ENCODE peak calls at places on chromosomes 3 and 15, in six cellular contexts. One of them, this sample, is unnamed. For H3K4me1 and H3K9me3, the result is how much of the 10 kb centered on the place peaks cover.

GRCh38 chr3:123511726-123512125 is 62.8 kb upstream of the ADCY5 start:
- DNase-seq in uterus: no peak
- DNase-seq in CD8-positive, alpha-beta memory T cell: no peak
- DNase-seq in Karpas-422: no peak
- DNase-seq in upper lobe of left lung: no peak
- DNase-seq in breast epithelium: no peak
- DNase-seq in this sample: no peak

GRCh38 chr3:126300761-126301481 is 56.3 kb downstream of the KLF15 start:
- DNase-seq in breast epithelium: no peak
- DNase-seq in Karpas-422: no peak
- DNase-seq in upper lobe of left lung: peak
- DNase-seq in CD8-positive, alpha-beta memory T cell: no peak
- DNase-seq in uterus: no peak
- DNase-seq in this sample: peak

GRCh38 chr3:114417682-114418081 is 123.9 kb downstream of the TIGIT start:
- DNase-seq in CD8-positive, alpha-beta memory T cell: no peak
- DNase-seq in breast epithelium: no peak
- DNase-seq in Karpas-422: no peak
- DNase-seq in upper lobe of left lung: no peak
- DNase-seq in uterus: no peak
- DNase-seq in this sample: no peak

GRCh38 chr3:145191543-145191942 is 969.4 kb downstream of the PLOD2 start:
- DNase-seq in breast epithelium: no peak
- DNase-seq in CD8-positive, alpha-beta memory T cell: no peak
- DNase-seq in uterus: no peak
- DNase-seq in upper lobe of left lung: no peak
- DNase-seq in Karpas-422: no peak
- DNase-seq in this sample: no peak

GRCh38 chr3:143120716-143121239 is 1.2 kb downstream of the CHST2 start:
- DNase-seq in uterus: no peak
- DNase-seq in Karpas-422: peak
- DNase-seq in upper lobe of left lung: peak
- DNase-seq in breast epithelium: no peak
- DNase-seq in CD8-positive, alpha-beta memory T cell: peak
- DNase-seq in this sample: peak

GRCh38 chr3:53730565-53730964 is 115.7 kb downstream of the CHDH start:
- DNase-seq in CD8-positive, alpha-beta memory T cell: no peak
- DNase-seq in breast epithelium: no peak
- DNase-seq in uterus: peak
- DNase-seq in upper lobe of left lung: no peak
- DNase-seq in Karpas-422: no peak
- DNase-seq in this sample: peak

GRCh38 chr15:36479200-36479896 is 100.1 kb upstream of the CDIN1 start:
- DNase-seq in breast epithelium: no peak
- DNase-seq in Karpas-422: no peak
- DNase-seq in uterus: no peak
- DNase-seq in CD8-positive, alpha-beta memory T cell: no peak
- DNase-seq in upper lobe of left lung: no peak
- DNase-seq in this sample: no peak

GRCh38 chr3:125594581-125595011 is 701 bp downstream of the OSBPL11 start:
- DNase-seq in uterus: no peak
- DNase-seq in upper lobe of left lung: no peak
- DNase-seq in CD8-positive, alpha-beta memory T cell: no peak
- DNase-seq in Karpas-422: peak
- DNase-seq in breast epithelium: no peak
- DNase-seq in this sample: peak

GRCh38 chr15:66877558-66878285 is 175.7 kb downstream of the SMAD6 start:
- DNase-seq in Karpas-422: no peak
- DNase-seq in breast epithelium: no peak
- DNase-seq in uterus: no peak
- DNase-seq in CD8-positive, alpha-beta memory T cell: no peak
- DNase-seq in upper lobe of left lung: no peak
- DNase-seq in this sample: peak

GRCh38 chr3:128742821-128743594 is 17.0 kb downstream of the RAB7A start:
- DNase-seq in breast epithelium: no peak
- DNase-seq in CD8-positive, alpha-beta memory T cell: no peak
- DNase-seq in Karpas-422: no peak
- DNase-seq in uterus: no peak
- DNase-seq in upper lobe of left lung: no peak
- DNase-seq in this sample: peak

GRCh38 chr3:148092624-148093194 is 605.0 kb upstream of the AGTR1 start:
- DNase-seq in upper lobe of left lung: no peak
- DNase-seq in breast epithelium: no peak
- DNase-seq in uterus: no peak
- DNase-seq in Karpas-422: no peak
- DNase-seq in CD8-positive, alpha-beta memory T cell: no peak
- DNase-seq in this sample: no peak

GRCh38 chr3:28978092-28978491 is 302.8 kb upstream of the RBMS3 start:
- DNase-seq in CD8-positive, alpha-beta memory T cell: no peak
- DNase-seq in upper lobe of left lung: no peak
- DNase-seq in Karpas-422: no peak
- DNase-seq in breast epithelium: no peak
- DNase-seq in uterus: no peak
- DNase-seq in this sample: no peak

GRCh38 chr15:36501063-36501678 is 78.3 kb upstream of the CDIN1 start:
- DNase-seq in breast epithelium: no peak
- DNase-seq in upper lobe of left lung: no peak
- DNase-seq in CD8-positive, alpha-beta memory T cell: no peak
- DNase-seq in Karpas-422: peak
- DNase-seq in uterus: no peak
- DNase-seq in this sample: no peak

GRCh38 chr3:170321326-170322034 is 36.0 kb upstream of the SKIL start:
- DNase-seq in Karpas-422: no peak
- DNase-seq in CD8-positive, alpha-beta memory T cell: no peak
- DNase-seq in uterus: no peak
- DNase-seq in breast epithelium: no peak
- DNase-seq in upper lobe of left lung: peak
- DNase-seq in this sample: no peak

GRCh38 chr3:188082040-188082439 is 71.9 kb upstream of the LPP start:
- DNase-seq in upper lobe of left lung: no peak
- DNase-seq in Karpas-422: no peak
- DNase-seq in uterus: no peak
- DNase-seq in CD8-positive, alpha-beta memory T cell: no peak
- DNase-seq in breast epithelium: no peak
- DNase-seq in this sample: no peak

GRCh38 chr3:90092994-90093393 is 985.6 kb downstream of the EPHA3 start:
- DNase-seq in uterus: no peak
- DNase-seq in upper lobe of left lung: no peak
- DNase-seq in breast epithelium: no peak
- DNase-seq in CD8-positive, alpha-beta memory T cell: no peak
- DNase-seq in Karpas-422: peak
- DNase-seq in this sample: no peak

GRCh38 chr3:123618768-123619484 is 34.1 kb upstream of the HACD2 start:
- DNase-seq in uterus: peak
- DNase-seq in Karpas-422: peak
- DNase-seq in upper lobe of left lung: peak
- DNase-seq in CD8-positive, alpha-beta memory T cell: no peak
- DNase-seq in breast epithelium: no peak
- DNase-seq in this sample: peak

GRCh38 chr3:122615303-122615702 is 37.9 kb downstream of the PARP15 start:
- DNase-seq in uterus: no peak
- DNase-seq in Karpas-422: no peak
- DNase-seq in upper lobe of left lung: no peak
- DNase-seq in breast epithelium: no peak
- DNase-seq in CD8-positive, alpha-beta memory T cell: no peak
- DNase-seq in this sample: no peak

GRCh38 chr3:112736802-112737566 is 96.0 kb upstream of the CCDC80 start:
- DNase-seq in CD8-positive, alpha-beta memory T cell: no peak
- DNase-seq in Karpas-422: no peak
- DNase-seq in upper lobe of left lung: no peak
- DNase-seq in uterus: no peak
- DNase-seq in breast epithelium: no peak
- DNase-seq in this sample: no peak

GRCh38 chr15:77545058-77545457 is 87.7 kb downstream of the LINGO1 start:
- DNase-seq in upper lobe of left lung: no peak
- DNase-seq in Karpas-422: no peak
- DNase-seq in breast epithelium: no peak
- DNase-seq in uterus: no peak
- DNase-seq in CD8-positive, alpha-beta memory T cell: no peak
- DNase-seq in this sample: no peak

GRCh38 chr3:100426029-100426682 is 24.8 kb downstream of the LNP1 start:
- DNase-seq in Karpas-422: no peak
- DNase-seq in uterus: no peak
- DNase-seq in upper lobe of left lung: no peak
- DNase-seq in CD8-positive, alpha-beta memory T cell: no peak
- DNase-seq in breast epithelium: no peak
- DNase-seq in this sample: no peak

GRCh38 chr3:72008226-72008996 is 223.5 kb upstream of the PROK2 start:
- DNase-seq in Karpas-422: no peak
- DNase-seq in breast epithelium: no peak
- DNase-seq in CD8-positive, alpha-beta memory T cell: no peak
- DNase-seq in uterus: no peak
- DNase-seq in upper lobe of left lung: peak
- DNase-seq in this sample: no peak

DNA sequence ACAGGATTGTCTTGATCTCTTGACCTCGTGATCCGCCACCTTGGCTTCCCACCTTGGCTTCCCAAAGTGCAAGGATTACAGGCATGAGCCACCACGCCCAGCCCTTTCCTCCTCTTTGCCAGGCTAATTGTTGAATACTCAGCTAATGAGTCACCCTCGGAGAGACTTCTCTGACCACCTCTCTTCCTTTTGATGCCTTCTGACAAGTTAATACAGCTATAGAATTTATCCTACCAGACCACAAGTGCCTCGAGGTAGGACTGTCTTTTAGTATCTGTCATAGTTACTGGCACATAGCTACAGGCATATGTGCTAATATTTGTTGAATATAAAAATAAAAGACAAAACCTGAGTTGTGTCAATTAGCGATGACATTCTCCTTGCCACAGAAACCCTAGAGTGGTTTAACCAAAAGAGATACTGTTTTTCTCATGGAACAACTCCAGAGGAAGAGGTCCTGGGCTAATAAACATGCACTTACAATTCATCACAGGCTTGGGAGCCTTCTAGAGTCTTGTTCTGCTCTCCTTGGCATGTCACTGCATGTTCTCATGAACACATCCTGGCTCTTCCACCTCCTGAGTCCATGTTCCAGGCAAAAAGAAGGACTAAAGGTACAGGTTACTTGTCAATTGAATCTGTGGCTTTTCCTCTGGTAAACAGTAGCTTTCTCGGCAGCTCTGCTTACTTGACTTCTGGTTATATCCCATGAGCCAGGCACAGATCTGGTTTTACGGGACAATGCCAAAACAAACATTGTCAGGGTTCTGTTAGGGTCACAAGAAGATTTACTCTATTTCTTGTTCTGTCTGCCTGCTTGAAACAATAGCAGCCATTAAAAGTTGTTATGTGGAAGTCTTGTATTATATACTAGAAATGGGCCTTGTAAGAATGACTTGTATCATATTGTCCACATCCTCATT is 332.3 kb downstream of the THSD4 start:
- DNase-seq in upper lobe of left lung: no peak
- DNase-seq in CD8-positive, alpha-beta memory T cell: no peak
- DNase-seq in breast epithelium: no peak
- DNase-seq in uterus: no peak
- DNase-seq in Karpas-422: no peak
- DNase-seq in this sample: no peak
- H3K4me1 ChIP-seq in upper lobe of left lung: under half
- H3K4me1 ChIP-seq in CD8-positive, alpha-beta memory T cell: under half
- H3K4me1 ChIP-seq in breast epithelium: under half
- H3K4me1 ChIP-seq in uterus: under half
- H3K4me1 ChIP-seq in Karpas-422: under half
- H3K4me1 ChIP-seq in this sample: under half

DNA sequence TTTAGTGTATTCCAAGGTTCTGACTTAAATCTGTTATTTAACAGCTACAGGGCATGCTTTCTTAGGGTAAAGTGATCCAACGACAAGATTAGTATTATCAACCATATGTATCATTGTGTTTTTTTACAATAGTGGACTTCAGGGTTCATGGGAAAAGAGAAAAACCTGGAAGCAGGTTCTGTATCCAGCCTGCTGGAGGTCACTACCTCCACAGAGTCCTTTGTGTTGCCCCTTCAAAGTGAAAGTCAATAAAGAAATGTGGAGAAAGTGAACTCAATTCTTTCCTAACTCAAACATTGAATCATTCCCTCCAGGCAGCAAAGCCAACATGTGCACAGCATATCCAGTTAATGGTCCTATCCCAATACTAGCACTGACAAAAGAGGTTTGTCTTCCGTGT is 45.4 kb downstream of the FGF7 start:
- DNase-seq in Karpas-422: no peak
- DNase-seq in uterus: no peak
- DNase-seq in CD8-positive, alpha-beta memory T cell: no peak
- DNase-seq in upper lobe of left lung: no peak
- DNase-seq in breast epithelium: no peak
- DNase-seq in this sample: no peak
- H3K9me3 ChIP-seq in Karpas-422: under half
- H3K9me3 ChIP-seq in uterus: under half
- H3K9me3 ChIP-seq in CD8-positive, alpha-beta memory T cell: under half
- H3K9me3 ChIP-seq in upper lobe of left lung: under half
- H3K9me3 ChIP-seq in breast epithelium: under half
- H3K9me3 ChIP-seq in this sample: under half

GRCh38 chr3:49718419-49719213 is 868 bp downstream of the AMIGO3 start:
- DNase-seq in upper lobe of left lung: no peak
- DNase-seq in Karpas-422: no peak
- DNase-seq in breast epithelium: peak
- DNase-seq in CD8-positive, alpha-beta memory T cell: no peak
- DNase-seq in uterus: no peak
- DNase-seq in this sample: peak
- H3K27ac ChIP-seq in upper lobe of left lung: no peak
- H3K27ac ChIP-seq in Karpas-422: no peak
- H3K27ac ChIP-seq in breast epithelium: no peak
- H3K27ac ChIP-seq in CD8-positive, alpha-beta memory T cell: no peak
- H3K27ac ChIP-seq in uterus: no peak
- H3K27ac ChIP-seq in this sample: no peak

DNA sequence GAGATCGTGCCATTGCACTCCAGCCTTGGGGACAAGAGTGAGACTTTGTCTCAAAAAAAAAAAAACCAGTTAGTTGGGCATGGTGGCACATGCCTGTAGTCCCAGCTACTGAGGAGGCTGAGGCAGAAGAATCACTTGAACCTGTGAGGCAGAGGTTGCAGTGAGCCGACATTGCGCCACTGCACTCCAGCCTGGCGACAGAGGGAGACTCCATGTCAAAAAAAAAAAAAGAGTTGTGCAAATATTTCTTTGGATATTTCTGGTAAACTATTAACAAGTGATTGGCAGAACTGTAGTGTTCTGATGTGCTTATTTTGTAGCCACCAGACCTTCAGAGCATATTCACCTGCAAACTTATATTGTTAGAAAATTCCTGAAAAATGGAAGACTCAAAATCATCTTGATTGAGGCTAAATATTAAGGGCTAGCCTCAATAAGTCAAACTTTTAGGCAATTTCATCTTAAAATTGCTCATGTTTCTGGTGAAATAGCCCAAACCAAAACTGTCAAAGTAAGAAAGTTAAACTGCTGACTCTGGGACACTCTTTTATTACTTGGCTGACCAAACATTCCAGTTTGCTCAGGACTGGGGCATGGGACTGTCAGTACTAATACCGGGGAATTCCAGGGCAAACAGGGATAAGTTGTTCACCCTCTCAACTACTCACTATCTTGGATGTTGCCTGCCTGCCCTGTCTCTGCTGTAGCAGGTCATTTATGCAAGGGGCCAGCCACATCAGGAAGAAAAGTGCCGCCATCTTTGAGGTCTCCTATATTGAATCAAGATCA is 37.0 kb downstream of the ABHD2 start:
- DNase-seq in uterus: no peak
- DNase-seq in upper lobe of left lung: peak
- DNase-seq in breast epithelium: no peak
- DNase-seq in CD8-positive, alpha-beta memory T cell: no peak
- DNase-seq in Karpas-422: no peak
- DNase-seq in this sample: no peak
- H3K4me1 ChIP-seq in uterus: under half
- H3K4me1 ChIP-seq in upper lobe of left lung: half or more
- H3K4me1 ChIP-seq in breast epithelium: under half
- H3K4me1 ChIP-seq in CD8-positive, alpha-beta memory T cell: under half
- H3K4me1 ChIP-seq in Karpas-422: under half
- H3K4me1 ChIP-seq in this sample: under half

GRCh38 chr3:5143459-5143858 is 21.4 kb downstream of the ARL8B start:
- DNase-seq in uterus: no peak
- DNase-seq in Karpas-422: no peak
- DNase-seq in upper lobe of left lung: no peak
- DNase-seq in CD8-positive, alpha-beta memory T cell: no peak
- DNase-seq in breast epithelium: no peak
- DNase-seq in this sample: no peak
- H3K9me3 ChIP-seq in uterus: under half
- H3K9me3 ChIP-seq in Karpas-422: under half
- H3K9me3 ChIP-seq in upper lobe of left lung: under half
- H3K9me3 ChIP-seq in CD8-positive, alpha-beta memory T cell: under half
- H3K9me3 ChIP-seq in breast epithelium: under half
- H3K9me3 ChIP-seq in this sample: under half